ENCODE peak calls at places on chromosomes 16 and 17, in four cellular contexts. P is stimulated activated CD4-positive, alpha-beta T cell treated with anti-CD3 and anti-CD28 coated beads, Interleukin-1b, Interleukin-23, amount 100 ng/mL, for 1 hour; U is WTC11; Z is stimulated activated naive CD8-positive, alpha-beta T cell treated with anti-CD3 and anti-CD28 coated beads, Interleukin-15, Interleukin-2, amounts not matched to agents 100 U/mL and 50 U/mL, for 24 hours. X is an unnamed sample.

GRCh38 chr17:11031787-11032186 is 193.9 kb upstream of the PIRT start:
- DNase-seq in P (no peak), Z (no peak), U (peak; percentile 30), X (peak; percentile 74)

GRCh38 chr17:50672831-50673551 is 34.7 kb downstream of the ANKRD40 start:
- DNase-seq in U (no peak), P (no peak), Z (no peak), X (peak; percentile 27)

GRCh38 chr16:89325861-89326471 is 108.5 kb downstream of the ZNF778 start:
- DNase-seq in U (peak; percentile 10), Z (no peak), P (no peak), X (no peak)

GRCh38 chr17:65515512-65515911 is 45.9 kb downstream of the AXIN2 start:
- DNase-seq in P (no peak), U (no peak), Z (no peak), X (no peak)

GRCh38 chr17:78541488-78542237 is 35.5 kb downstream of the DNAH17 start:
- DNase-seq in Z (no peak), P (no peak), U (no peak), X (peak; percentile 42)

GRCh38 chr17:50034504-50035364 is 21.2 kb upstream of the ITGA3 start:
- DNase-seq in U (no peak), Z (no peak), P (no peak), X (peak; percentile 38)

GRCh38 chr16:25707982-25708583 is 16.3 kb downstream of the HS3ST4 start:
- DNase-seq in P (no peak), U (peak; percentile 58), Z (peak; percentile 11), X (peak; percentile 52)

GRCh38 chr17:49090885-49091594 is 41.5 kb upstream of the B4GALNT2 start:
- DNase-seq in P (no peak), U (no peak), Z (no peak), X (no peak)

GRCh38 chr17:27339836-27340550 is 46.1 kb downstream of the WSB1 start:
- DNase-seq in P (no peak), Z (peak; percentile 52), U (no peak), X (no peak)

GRCh38 chr17:17505151-17505550 is 9.0 kb upstream of the RASD1 start:
- DNase-seq in Z (no peak), U (no peak), P (no peak), X (no peak)

GRCh38 chr17:1792495-1793446 is 30.9 kb downstream of the SERPINF1 start:
- DNase-seq in Z (no peak), P (no peak), U (no peak), X (no peak)

GRCh38 chr17:56690441-56691291 is 97.2 kb downstream of the NOG start:
- DNase-seq in P (no peak), U (no peak), Z (no peak), X (no peak)

GRCh38 chr16:57383276-57384247 is 11.3 kb downstream of the CX3CL1 start:
- DNase-seq in U (no peak), P (no peak), Z (no peak), X (peak; percentile 42)

GRCh38 chr16:49468611-49469322 is 95.2 kb downstream of the C16orf78 start:
- DNase-seq in Z (no peak), P (no peak), U (no peak), X (peak; percentile 14)

GRCh38 chr17:62662855-62663254 is 35.4 kb downstream of the MRC2 start:
- DNase-seq in P (no peak), Z (no peak), U (no peak), X (no peak)

GRCh38 chr17:79042421-79043190 is 18.6 kb downstream of the C1QTNF1 start:
- DNase-seq in P (peak; percentile 51), U (peak; percentile 90), Z (peak; percentile 77), X (peak; percentile 94)

GRCh38 chr16:65180986-65181710 is 59.3 kb upstream of the CDH11 start:
- DNase-seq in P (no peak), Z (no peak), U (no peak), X (no peak)

GRCh38 chr16:615122-615521 is 15.7 kb upstream of the WFIKKN1 start:
- DNase-seq in P (no peak), Z (no peak), U (no peak), X (no peak)

GRCh38 chr17:4900231-4901107 is 1.1 kb downstream of the C17orf107 start:
- DNase-seq in Z (peak; percentile 42), U (peak; percentile 83), P (no peak), X (peak; percentile 93)

GRCh38 chr16:1830213-1830612 is 3.2 kb downstream of the FAHD1 start:
- DNase-seq in Z (no peak), P (no peak), U (no peak), X (no peak)

GRCh38 chr16:49108611-49109010 is 173.0 kb downstream of the CBLN1 start:
- DNase-seq in P (no peak), U (no peak), Z (no peak), X (no peak)

GRCh38 chr17:77736207-77736600 is 222.3 kb upstream of the TNRC6C start:
- DNase-seq in P (no peak), U (no peak), Z (no peak), X (peak; percentile 78)

GRCh38 chr17:78847052-78847451 is 6.4 kb upstream of the USP36 start:
- DNase-seq in P (no peak), U (no peak), Z (no peak), X (no peak)

GRCh38 chr17:679491-679890 is 35.1 kb downstream of the VPS53 start:
- DNase-seq in U (no peak), P (no peak), Z (no peak), X (no peak)

GRCh38 chr16:10616744-10617640 is 36.6 kb upstream of the EMP2 start:
- DNase-seq in U (peak; percentile 31), P (no peak), Z (no peak), X (peak; percentile 73)

GRCh38 chr17:44599298-44600175 is 42.3 kb downstream of the FZD2 start:
- DNase-seq in P (no peak), Z (no peak), U (no peak), X (peak; percentile 71)

GRCh38 chr17:6558932-6559752 is 2.8 kb upstream of the PITPNM3 start:
- DNase-seq in Z (no peak), P (no peak), U (no peak), X (peak; percentile 48)

GRCh38 chr16:56933266-56933619 is 1.3 kb downstream of the HERPUD1 start:
- DNase-seq in U (no peak), P (no peak), Z (no peak), X (no peak)

GRCh38 chr17:10115536-10115932 is 82.9 kb downstream of the GAS7 start:
- DNase-seq in Z (no peak), U (no peak), P (no peak), X (no peak)

X was measured in H7.